ENCODE peak calls at places on chromosome X, in seven cellular contexts. V is ovary; H is psoas muscle; R is astrocyte; W is left lung; G is heart right ventricle; K is CD4-positive, alpha-beta T cell. S is an unnamed sample.

GRCh38 chrX:44962944-44963343 is 90.0 kb downstream of the KDM6A start:
- DNase-seq in W (no peak), R (no peak), K (no peak), G (no peak), V (no peak), H (no peak), S (no peak)

GRCh38 chrX:24759786-24760185 is 66.1 kb downstream of the POLA1 start:
- DNase-seq in W (no peak), H (no peak), R (no peak), V (no peak), G (no peak), K (no peak), S (no peak)

GRCh38 chrX:7586126-7586525 is 256.8 kb upstream of the VCX start:
- DNase-seq in V (no peak), G (no peak), R (peak), H (no peak), W (no peak), K (no peak), S (no peak)

GRCh38 chrX:1679238-1679637 is 64.4 kb downstream of the ASMT start:
- DNase-seq in R (no peak), K (no peak), H (no peak), V (no peak), G (no peak), W (no peak), S (no peak)

GRCh38 chrX:11143931-11144678 is 33.0 kb downstream of the HCCS start:
- DNase-seq in G (no peak), V (peak), R (peak), W (peak), K (peak), H (no peak), S (no peak)

GRCh38 chrX:110210417-110211139 is 107.3 kb downstream of the AMMECR1 start:
- DNase-seq in V (no peak), R (peak), W (no peak), K (no peak), G (no peak), H (no peak), S (no peak)

GRCh38 chrX:37347420-37347819 is 1.7 kb upstream of the PRRG1 start:
- DNase-seq in R (peak), G (no peak), H (no peak), K (no peak), W (no peak), V (no peak), S (no peak)

GRCh38 chrX:13898603-13899002 is 81.7 kb upstream of the GPM6B start:
- DNase-seq in H (no peak), K (no peak), W (no peak), R (no peak), G (no peak), V (no peak), S (no peak)

GRCh38 chrX:29926659-29927058 is 288.7 kb upstream of the MAGEB2 start:
- DNase-seq in H (no peak), R (no peak), V (no peak), K (no peak), G (no peak), W (no peak), S (no peak)

GRCh38 chrX:8042304-8042703 is 115.1 kb upstream of the PNPLA4 start:
- DNase-seq in K (no peak), H (no peak), G (no peak), W (no peak), V (no peak), R (no peak), S (no peak)

GRCh38 chrX:46354481-46354880 is 190.7 kb downstream of the ZNF674 start:
- DNase-seq in W (no peak), V (no peak), G (no peak), K (no peak), H (no peak), R (no peak), S (no peak)

GRCh38 chrX:22378296-22378695 is 105.6 kb downstream of the CBLL2 start:
- DNase-seq in R (no peak), G (no peak), W (no peak), H (no peak), V (no peak), K (no peak), S (no peak)

GRCh38 chrX:111013778-111014455 is 82.1 kb upstream of the PAK3 start:
- DNase-seq in R (no peak), W (no peak), H (no peak), G (no peak), K (no peak), V (no peak), S (no peak)

GRCh38 chrX:22689290-22689689 is 310.5 kb upstream of the DDX53 start:
- DNase-seq in H (no peak), R (peak), W (no peak), V (no peak), G (no peak), K (no peak), S (no peak)

GRCh38 chrX:131816551-131817136 is 206.5 kb upstream of the STK26 start:
- DNase-seq in K (peak), V (peak), W (no peak), H (peak), R (peak), G (no peak), S (no peak)

GRCh38 chrX:70166601-70167590 is 10.4 kb upstream of the DGAT2L6 start:
- DNase-seq in R (peak), W (no peak), G (no peak), H (no peak), V (no peak), K (no peak), S (no peak)

GRCh38 chrX:74061879-74062278 is 242.1 kb upstream of the ZCCHC13 start:
- DNase-seq in V (no peak), K (no peak), R (no peak), H (no peak), W (no peak), G (no peak), S (no peak)

GRCh38 chrX:15136795-15137194 is 133.1 kb downstream of the ASB9 start:
- DNase-seq in V (no peak), G (no peak), R (no peak), H (no peak), K (no peak), W (no peak), S (no peak)

GRCh38 chrX:96425204-96425603 is 259.4 kb upstream of the DIAPH2 start:
- DNase-seq in W (no peak), V (no peak), H (no peak), G (no peak), K (no peak), R (no peak), S (no peak)

GRCh38 chrX:39832211-39832610 is 265.5 kb downstream of the BCOR start:
- DNase-seq in K (no peak), V (no peak), R (no peak), W (no peak), H (no peak), G (no peak), S (no peak)

GRCh38 chrX:118219866-118220265 is 103.3 kb upstream of the KLHL13 start:
- DNase-seq in V (no peak), H (no peak), G (no peak), K (no peak), R (no peak), W (no peak), S (no peak)

GRCh38 chrX:18887177-18887820 is 96.6 kb downstream of the PHKA2 start:
- DNase-seq in H (peak), R (no peak), G (peak), V (peak), W (no peak), K (no peak), S (peak)

GRCh38 chrX:154444001-154444754 is at the start of gene FAM50A:
- DNase-seq in G (peak), H (peak), W (peak), V (peak), K (peak), R (peak), S (peak)

GRCh38 chrX:85992811-85993229 is 54.5 kb downstream of the CHM start:
- DNase-seq in G (no peak), K (no peak), R (peak), W (no peak), H (no peak), V (no peak), S (no peak)

GRCh38 chrX:31213941-31214340 is 142.1 kb upstream of the FTHL17 start:
- DNase-seq in G (no peak), R (no peak), K (no peak), W (no peak), H (no peak), V (no peak), S (no peak)

GRCh38 chrX:48468693-48469691 is 1.1 kb downstream of the SLC38A5 start:
- DNase-seq in W (no peak), H (no peak), G (no peak), K (no peak), R (no peak), V (no peak), S (no peak)

GRCh38 chrX:47817421-47817820 is 19.3 kb upstream of the ZNF81 start:
- DNase-seq in V (no peak), W (no peak), K (no peak), R (no peak), G (no peak), H (no peak), S (no peak)

GRCh38 chrX:19893722-19894121 is 6.3 kb upstream of the SH3KBP1 start:
- DNase-seq in G (no peak), H (no peak), W (no peak), V (no peak), R (peak), K (no peak), S (no peak)

GRCh38 chrX:40179333-40179732 is 81.6 kb upstream of the BCOR start:
- DNase-seq in W (no peak), R (no peak), G (no peak), K (no peak), H (no peak), V (no peak), S (no peak)

GRCh38 chrX:7828594-7828993 is 14.4 kb upstream of the VCX start:
- DNase-seq in K (no peak), R (no peak), W (no peak), H (no peak), V (no peak), G (no peak), S (no peak)

GRCh38 chrX:41721590-41721989 is 2.4 kb upstream of the GPR82 start:
- DNase-seq in H (no peak), K (no peak), R (no peak), G (no peak), W (no peak), V (no peak), S (no peak)

GRCh38 chrX:41720125-41720780 is 3.7 kb upstream of the GPR82 start:
- DNase-seq in V (no peak), G (no peak), W (no peak), K (no peak), R (peak), H (no peak), S (no peak)

GRCh38 chrX:41716767-41717473 is 7.1 kb upstream of the GPR82 start:
- DNase-seq in W (no peak), R (no peak), V (no peak), H (no peak), K (no peak), G (no peak), S (no peak)

GRCh38 chrX:41716217-41716616 is 7.8 kb upstream of the GPR82 start:
- DNase-seq in W (no peak), R (no peak), V (no peak), K (no peak), G (no peak), H (no peak), S (no peak)

DNA sequence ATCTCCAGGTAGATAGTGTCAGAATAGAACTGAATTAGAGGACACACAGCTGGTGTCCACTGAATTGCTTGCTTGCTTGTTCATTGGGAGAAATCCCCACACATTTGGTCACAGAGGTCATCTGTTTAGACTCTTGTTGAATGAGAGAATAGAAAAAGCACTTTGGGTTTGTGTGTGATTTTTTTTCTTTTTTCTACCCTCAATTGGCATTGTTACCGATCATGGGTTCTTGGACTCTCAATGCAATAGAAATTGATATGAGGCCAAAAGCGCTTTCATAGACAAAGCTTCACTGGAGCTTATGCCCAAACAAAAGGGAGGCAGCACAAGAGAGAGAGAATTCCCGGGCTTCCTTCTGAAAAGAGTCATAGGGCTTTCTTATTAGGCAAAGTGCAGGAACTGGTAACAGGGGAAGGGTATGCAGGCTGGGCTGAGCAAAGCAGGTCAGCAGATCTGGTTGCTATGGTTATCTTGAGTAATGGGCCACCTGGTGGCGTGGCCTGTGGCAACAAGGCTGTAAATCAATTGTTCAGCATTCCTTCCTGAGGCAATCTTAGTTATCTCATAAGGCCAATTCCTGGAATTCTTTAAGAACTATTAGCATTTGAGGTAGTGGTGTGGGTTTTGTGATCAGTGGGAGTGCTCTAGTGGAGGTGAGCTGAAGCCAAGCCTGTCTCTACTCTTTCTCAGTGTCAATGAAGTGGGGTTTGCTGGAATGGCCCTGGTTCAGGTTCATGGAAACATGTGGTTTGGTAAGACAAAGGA is 5.3 kb upstream of the GPR82 start:
- DNase-seq in H (no peak), R (peak), K (no peak), G (no peak), W (no peak), V (no peak), S (no peak)
- TF ChIP-seq CTCF in H (no peak), R (no peak), K (no peak), G (no peak), W (no peak), V (no peak), S (no peak)

GRCh38 chrX:267771-268261 is 13.4 kb upstream of the PLCXD1 start:
- DNase-seq in H (no peak), G (no peak), W (peak), R (no peak), K (no peak), V (peak), S (peak)

GRCh38 chrX:262391-262909 is 18.7 kb upstream of the PLCXD1 start:
- DNase-seq in H (no peak), W (peak), K (no peak), R (no peak), V (peak), G (no peak), S (peak)

GRCh38 chrX:261858-262390 is 19.3 kb upstream of the PLCXD1 start:
- DNase-seq in V (peak), W (peak), H (no peak), G (no peak), R (no peak), K (no peak), S (no peak)

GRCh38 chrX:264634-265455 is 16.3 kb upstream of the PLCXD1 start:
- DNase-seq in W (peak), R (no peak), H (no peak), G (no peak), V (no peak), K (no peak), S (peak)

GRCh38 chrX:265502-265901 is 15.7 kb upstream of the PLCXD1 start:
- DNase-seq in V (no peak), G (no peak), W (peak), H (no peak), K (no peak), R (no peak), S (no peak)
- H3K27ac ChIP-seq in V (no peak), G (no peak), W (no peak), H (no peak), K (no peak), R (no peak), S (peak)

GRCh38 chrX:10030570-10030969 is 63.4 kb downstream of the CLDN34 start:
- DNase-seq in K (no peak), R (peak), G (no peak), W (no peak), H (no peak), V (no peak), S (no peak)
- TF ChIP-seq CTCF in K (no peak), R (no peak), G (no peak), W (no peak), H (no peak), V (no peak), S (no peak)

GRCh38 chrX:16874458-16875095 is 4.4 kb upstream of the RBBP7 start:
- DNase-seq in K (no peak), R (no peak), V (no peak), W (no peak), H (no peak), G (no peak), S (no peak)
- H3K27ac ChIP-seq in K (no peak), R (no peak), V (no peak), W (no peak), H (no peak), G (no peak), S (no peak)